ENCODE peak calls at places on chromosomes 12 and 14, in six cellular contexts. One of them, this sample, is unnamed. For H3K27me3, the result is how much of the 10 kb centered on the place peaks cover.

GRCh38 chr14:37114039-37114438 is 58.4 kb downstream of the SLC25A21 start:
- DNase-seq in left ventricle myocardium inferior: no peak
- DNase-seq in tibial artery: no peak
- DNase-seq in heart left ventricle: no peak
- DNase-seq in colonic mucosa: no peak
- DNase-seq in esophagus squamous epithelium: no peak
- DNase-seq in this sample: no peak

GRCh38 chr12:39010406-39010805 is 105.0 kb upstream of the CPNE8 start:
- DNase-seq in left ventricle myocardium inferior: no peak
- DNase-seq in tibial artery: no peak
- DNase-seq in heart left ventricle: no peak
- DNase-seq in colonic mucosa: no peak
- DNase-seq in esophagus squamous epithelium: no peak
- DNase-seq in this sample: no peak

GRCh38 chr12:126982707-126983106 is 1284.3 kb upstream of the TMEM132C start:
- DNase-seq in left ventricle myocardium inferior: no peak
- DNase-seq in tibial artery: no peak
- DNase-seq in heart left ventricle: no peak
- DNase-seq in colonic mucosa: no peak
- DNase-seq in esophagus squamous epithelium: no peak
- DNase-seq in this sample: no peak

GRCh38 chr12:93133361-93133760 is 204.3 kb upstream of the EEA1 start:
- DNase-seq in left ventricle myocardium inferior: no peak
- DNase-seq in tibial artery: no peak
- DNase-seq in heart left ventricle: no peak
- DNase-seq in colonic mucosa: no peak
- DNase-seq in esophagus squamous epithelium: no peak
- DNase-seq in this sample: no peak

GRCh38 chr12:123431951-123432886 is 4.3 kb downstream of the RILPL2 start:
- DNase-seq in left ventricle myocardium inferior: no peak
- DNase-seq in tibial artery: no peak
- DNase-seq in heart left ventricle: no peak
- DNase-seq in colonic mucosa: no peak
- DNase-seq in esophagus squamous epithelium: no peak
- DNase-seq in this sample: no peak

GRCh38 chr12:20214286-20214685 is 154.1 kb upstream of the PDE3A start:
- DNase-seq in left ventricle myocardium inferior: no peak
- DNase-seq in tibial artery: no peak
- DNase-seq in heart left ventricle: no peak
- DNase-seq in colonic mucosa: no peak
- DNase-seq in esophagus squamous epithelium: no peak
- DNase-seq in this sample: no peak

GRCh38 chr12:27383429-27384260 is 51.0 kb downstream of the BMAL2 start:
- DNase-seq in left ventricle myocardium inferior: peak
- DNase-seq in tibial artery: peak
- DNase-seq in heart left ventricle: peak
- DNase-seq in colonic mucosa: peak
- DNase-seq in esophagus squamous epithelium: no peak
- DNase-seq in this sample: peak

GRCh38 chr14:103516426-103517171 is 6.0 kb downstream of the CKB start:
- DNase-seq in left ventricle myocardium inferior: peak
- DNase-seq in tibial artery: no peak
- DNase-seq in heart left ventricle: peak
- DNase-seq in colonic mucosa: no peak
- DNase-seq in esophagus squamous epithelium: no peak
- DNase-seq in this sample: peak

GRCh38 chr14:31884776-31885379 is 192.2 kb upstream of the ARHGAP5 start:
- DNase-seq in left ventricle myocardium inferior: no peak
- DNase-seq in tibial artery: no peak
- DNase-seq in heart left ventricle: no peak
- DNase-seq in colonic mucosa: no peak
- DNase-seq in esophagus squamous epithelium: no peak
- DNase-seq in this sample: no peak

GRCh38 chr14:99654235-99655000 is 9.5 kb downstream of the HHIPL1 start:
- DNase-seq in left ventricle myocardium inferior: peak
- DNase-seq in tibial artery: peak
- DNase-seq in heart left ventricle: no peak
- DNase-seq in colonic mucosa: peak
- DNase-seq in esophagus squamous epithelium: no peak
- DNase-seq in this sample: peak

GRCh38 chr12:122851820-122852219 is 16.6 kb downstream of the HIP1R start:
- DNase-seq in left ventricle myocardium inferior: no peak
- DNase-seq in tibial artery: peak
- DNase-seq in heart left ventricle: no peak
- DNase-seq in colonic mucosa: no peak
- DNase-seq in esophagus squamous epithelium: no peak
- DNase-seq in this sample: peak

GRCh38 chr14:94005324-94005723 is 8.2 kb downstream of the CCDC197 start:
- DNase-seq in left ventricle myocardium inferior: no peak
- DNase-seq in tibial artery: no peak
- DNase-seq in heart left ventricle: no peak
- DNase-seq in colonic mucosa: no peak
- DNase-seq in esophagus squamous epithelium: no peak
- DNase-seq in this sample: no peak

GRCh38 chr12:93521225-93521854 is 51.1 kb upstream of the SOCS2 start:
- DNase-seq in left ventricle myocardium inferior: no peak
- DNase-seq in tibial artery: no peak
- DNase-seq in heart left ventricle: peak
- DNase-seq in colonic mucosa: no peak
- DNase-seq in esophagus squamous epithelium: no peak
- DNase-seq in this sample: no peak

GRCh38 chr12:40224439-40225291 is at the start of gene LRRK2:
- DNase-seq in left ventricle myocardium inferior: peak
- DNase-seq in tibial artery: peak
- DNase-seq in heart left ventricle: peak
- DNase-seq in colonic mucosa: peak
- DNase-seq in esophagus squamous epithelium: peak
- DNase-seq in this sample: peak

GRCh38 chr12:77642246-77642645 is 188.4 kb upstream of the NAV3 start:
- DNase-seq in left ventricle myocardium inferior: no peak
- DNase-seq in tibial artery: no peak
- DNase-seq in heart left ventricle: no peak
- DNase-seq in colonic mucosa: no peak
- DNase-seq in esophagus squamous epithelium: no peak
- DNase-seq in this sample: no peak

DNA sequence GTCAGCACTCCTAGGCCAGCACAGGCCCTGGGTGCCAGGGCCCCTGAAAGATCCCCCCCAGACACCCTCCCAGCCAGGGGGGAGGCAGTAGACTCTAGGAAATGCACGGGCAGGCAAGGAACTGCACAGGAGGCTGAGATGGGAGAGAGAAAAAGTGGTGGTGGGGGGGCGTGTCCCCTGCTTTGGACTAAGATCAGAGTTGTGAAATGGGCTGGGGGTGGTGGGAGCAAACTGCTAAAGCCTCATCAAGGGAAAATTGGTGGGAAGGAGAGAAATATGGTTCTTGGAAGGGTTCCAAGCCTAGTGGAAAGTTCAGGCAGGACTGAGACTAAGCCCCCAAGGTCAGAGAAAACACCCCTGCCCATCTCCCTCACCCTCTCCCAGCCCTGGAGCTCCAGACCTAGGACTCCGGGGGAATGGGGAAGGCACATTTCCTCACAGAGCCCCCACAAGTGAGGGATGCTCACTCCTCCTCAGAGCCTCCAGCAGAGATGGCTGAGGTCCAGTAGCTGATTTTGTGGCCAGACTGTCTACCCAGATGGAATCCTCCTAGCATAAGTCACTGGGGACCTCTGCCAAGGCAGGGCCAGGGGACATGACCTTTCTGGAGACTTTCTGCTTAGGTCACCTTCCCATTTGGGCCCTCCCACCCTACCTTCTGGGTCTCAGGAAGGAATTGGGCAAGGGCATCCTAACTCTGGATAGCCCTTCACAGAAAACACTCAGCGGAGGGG is 29.8 kb downstream of the FIGNL2 start:
- DNase-seq in left ventricle myocardium inferior: no peak
- DNase-seq in tibial artery: no peak
- DNase-seq in heart left ventricle: no peak
- DNase-seq in colonic mucosa: no peak
- DNase-seq in esophagus squamous epithelium: no peak
- DNase-seq in this sample: no peak
- H3K27me3 ChIP-seq in left ventricle myocardium inferior: half or more
- H3K27me3 ChIP-seq in tibial artery: half or more
- H3K27me3 ChIP-seq in heart left ventricle: under half
- H3K27me3 ChIP-seq in colonic mucosa: under half
- H3K27me3 ChIP-seq in esophagus squamous epithelium: under half
- H3K27me3 ChIP-seq in this sample: under half

DNA sequence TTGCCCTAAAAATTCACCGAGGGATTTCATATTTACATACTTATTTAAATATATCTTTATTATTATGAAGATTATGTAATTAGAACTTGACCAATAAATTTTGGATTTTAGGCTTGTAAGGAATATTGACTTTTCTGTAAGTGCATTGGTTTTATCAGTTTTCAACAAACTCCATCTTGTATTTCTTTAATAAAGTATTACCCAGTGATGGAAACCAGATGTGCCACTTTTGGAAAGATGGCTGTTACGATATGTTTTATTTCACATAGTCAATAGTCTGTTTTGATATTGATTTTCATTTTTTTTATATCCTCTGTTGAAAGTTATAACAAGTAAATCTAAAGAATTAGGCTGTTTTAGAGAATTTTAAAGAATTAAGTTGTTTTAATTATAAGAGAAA is 1.8 kb downstream of the MON2 start:
- DNase-seq in left ventricle myocardium inferior: no peak
- DNase-seq in tibial artery: no peak
- DNase-seq in heart left ventricle: no peak
- DNase-seq in colonic mucosa: no peak
- DNase-seq in esophagus squamous epithelium: no peak
- DNase-seq in this sample: no peak
- H3K4me3 ChIP-seq in left ventricle myocardium inferior: peak
- H3K4me3 ChIP-seq in tibial artery: peak
- H3K4me3 ChIP-seq in heart left ventricle: peak
- H3K4me3 ChIP-seq in colonic mucosa: peak
- H3K4me3 ChIP-seq in esophagus squamous epithelium: no peak
- H3K4me3 ChIP-seq in this sample: peak

GRCh38 chr14:50823763-50824636 is 7.0 kb downstream of the NIN start:
- DNase-seq in left ventricle myocardium inferior: no peak
- DNase-seq in tibial artery: no peak
- DNase-seq in heart left ventricle: no peak
- DNase-seq in colonic mucosa: no peak
- DNase-seq in esophagus squamous epithelium: no peak
- DNase-seq in this sample: no peak
- H3K27ac ChIP-seq in left ventricle myocardium inferior: peak
- H3K27ac ChIP-seq in tibial artery: no peak
- H3K27ac ChIP-seq in heart left ventricle: peak
- H3K27ac ChIP-seq in colonic mucosa: peak
- H3K27ac ChIP-seq in esophagus squamous epithelium: peak
- H3K27ac ChIP-seq in this sample: no peak

GRCh38 chr12:5971194-5971850 is 26.3 kb upstream of the ANO2 start:
- DNase-seq in left ventricle myocardium inferior: no peak
- DNase-seq in tibial artery: no peak
- DNase-seq in heart left ventricle: no peak
- DNase-seq in colonic mucosa: peak
- DNase-seq in esophagus squamous epithelium: no peak
- DNase-seq in this sample: no peak
- H3K27me3 ChIP-seq in left ventricle myocardium inferior: under half
- H3K27me3 ChIP-seq in tibial artery: under half
- H3K27me3 ChIP-seq in heart left ventricle: under half
- H3K27me3 ChIP-seq in colonic mucosa: under half
- H3K27me3 ChIP-seq in esophagus squamous epithelium: under half
- H3K27me3 ChIP-seq in this sample: under half

GRCh38 chr12:31317471-31318397 is 8.2 kb downstream of the SINHCAF start:
- DNase-seq in left ventricle myocardium inferior: no peak
- DNase-seq in tibial artery: no peak
- DNase-seq in heart left ventricle: no peak
- DNase-seq in colonic mucosa: no peak
- DNase-seq in esophagus squamous epithelium: no peak
- DNase-seq in this sample: no peak
- H3K4me3 ChIP-seq in left ventricle myocardium inferior: peak
- H3K4me3 ChIP-seq in tibial artery: peak
- H3K4me3 ChIP-seq in heart left ventricle: peak
- H3K4me3 ChIP-seq in colonic mucosa: no peak
- H3K4me3 ChIP-seq in esophagus squamous epithelium: no peak
- H3K4me3 ChIP-seq in this sample: peak

DNA sequence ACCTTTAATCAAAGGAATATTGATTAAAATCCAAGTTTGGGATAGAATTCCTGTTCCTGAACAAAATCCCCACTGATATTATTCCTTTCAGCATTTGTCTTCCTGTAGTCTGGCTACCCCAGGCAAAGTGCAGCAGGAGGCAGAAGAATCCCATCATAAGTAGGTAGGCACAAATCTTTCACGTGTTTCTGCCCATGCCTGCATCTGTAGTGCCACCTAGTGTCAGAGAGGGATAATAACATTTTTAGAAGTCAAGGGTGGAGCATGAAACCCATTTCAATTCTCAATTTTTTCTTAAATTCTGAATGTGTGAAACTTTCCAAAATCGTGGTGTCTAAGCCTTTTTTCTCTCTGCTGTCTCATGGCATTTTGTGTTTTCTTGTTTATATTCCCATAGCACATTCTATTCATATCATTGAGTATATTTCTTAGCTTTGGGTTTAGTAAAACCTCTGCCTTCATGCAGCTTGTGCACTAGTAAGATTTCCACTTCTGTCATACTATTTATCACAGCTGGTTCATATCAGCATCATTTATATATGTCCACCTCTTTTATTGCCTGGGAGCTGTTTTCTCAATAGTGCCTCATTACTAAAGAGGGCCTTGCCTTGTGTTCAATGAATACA is 47.8 kb upstream of the RERG start:
- DNase-seq in left ventricle myocardium inferior: peak
- DNase-seq in tibial artery: no peak
- DNase-seq in heart left ventricle: peak
- DNase-seq in colonic mucosa: peak
- DNase-seq in esophagus squamous epithelium: no peak
- DNase-seq in this sample: no peak
- H3K27ac ChIP-seq in left ventricle myocardium inferior: no peak
- H3K27ac ChIP-seq in tibial artery: no peak
- H3K27ac ChIP-seq in heart left ventricle: no peak
- H3K27ac ChIP-seq in colonic mucosa: no peak
- H3K27ac ChIP-seq in esophagus squamous epithelium: no peak
- H3K27ac ChIP-seq in this sample: no peak

DNA sequence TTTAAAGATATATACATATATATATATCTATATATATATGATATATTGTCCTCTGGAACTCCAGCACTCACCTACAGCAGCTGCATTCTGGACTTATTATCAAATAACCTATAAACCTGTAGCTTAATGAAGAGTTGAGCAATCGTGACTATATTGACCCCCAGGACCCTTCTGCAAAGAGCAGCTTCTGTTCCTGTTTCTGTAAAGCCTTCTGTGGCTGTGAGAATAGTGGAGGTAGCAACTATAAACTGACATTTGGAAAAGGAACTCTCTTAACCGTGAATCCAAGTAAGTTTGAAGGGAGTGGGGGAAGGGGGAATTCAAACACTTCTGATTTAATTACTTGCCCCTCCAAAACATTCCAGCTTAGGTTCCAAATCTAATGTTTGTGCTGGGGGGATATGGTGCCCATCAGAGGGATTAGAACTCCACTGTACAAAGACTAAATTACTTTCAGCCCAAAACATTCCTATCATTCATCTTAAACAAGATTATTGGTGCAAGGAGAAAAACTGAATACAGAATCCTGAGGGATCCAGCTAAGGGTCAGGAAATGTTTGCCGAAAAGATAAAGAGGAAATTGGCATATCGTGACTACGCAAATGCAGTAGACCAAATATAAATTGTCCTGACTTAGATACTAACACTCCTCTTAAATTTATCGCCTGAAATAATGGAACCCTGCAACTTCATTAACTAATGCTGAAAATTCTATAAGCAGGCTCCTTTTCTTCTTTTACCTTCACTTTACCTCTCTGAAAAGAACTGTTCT is 106.1 kb downstream of the DAD1 start:
- DNase-seq in left ventricle myocardium inferior: no peak
- DNase-seq in tibial artery: no peak
- DNase-seq in heart left ventricle: no peak
- DNase-seq in colonic mucosa: no peak
- DNase-seq in esophagus squamous epithelium: no peak
- DNase-seq in this sample: no peak
- H3K27me3 ChIP-seq in left ventricle myocardium inferior: under half
- H3K27me3 ChIP-seq in tibial artery: under half
- H3K27me3 ChIP-seq in heart left ventricle: under half
- H3K27me3 ChIP-seq in colonic mucosa: under half
- H3K27me3 ChIP-seq in esophagus squamous epithelium: under half
- H3K27me3 ChIP-seq in this sample: under half

This sample was measured in dorsolateral prefrontal cortex.